ENCODE peak calls at places on chromosomes 13 and 19, in five cellular contexts. V is AG04449; Q is T-helper 2 cell treated with Interferon-gamma antibody and Interleukin-4, amounts not matched to agents 5 μg/mL and 100 μg/mL, for 36 hours; I is RCC 7860; U is WTC11. O is an unnamed sample.

GRCh38 chr19:28424662-28425430 is 788.1 kb downstream of the UQCRFS1 start:
- DNase-seq in U (no peak), V (no peak), Q (no peak), I (no peak), O (no peak)

GRCh38 chr19:46251415-46251814 is 21.9 kb downstream of the IGFL1 start:
- DNase-seq in V (no peak), Q (no peak), U (no peak), I (no peak), O (no peak)

GRCh38 chr13:26475176-26476110 is 82.0 kb upstream of the WASF3 start:
- DNase-seq in I (no peak), V (no peak), U (peak), Q (no peak), O (no peak)

GRCh38 chr19:35362261-35363000 is 4.2 kb downstream of the FFAR3 start:
- DNase-seq in U (no peak), Q (no peak), I (no peak), V (no peak), O (no peak)

GRCh38 chr13:106100261-106100919 is 435.1 kb downstream of the EFNB2 start:
- DNase-seq in Q (no peak), V (no peak), I (no peak), U (peak), O (no peak)

GRCh38 chr13:40180776-40181175 is 485.7 kb downstream of the FOXO1 start:
- DNase-seq in Q (no peak), V (no peak), I (no peak), U (no peak), O (no peak)

GRCh38 chr13:76687467-76687866 is 198.7 kb downstream of the KCTD12 start:
- DNase-seq in V (no peak), I (no peak), U (no peak), Q (no peak), O (no peak)

GRCh38 chr13:97982286-97982685 is 28.8 kb downstream of the IPO5 start:
- DNase-seq in I (no peak), U (no peak), Q (no peak), V (no peak), O (no peak)

GRCh38 chr13:79779061-79779460 is 298.1 kb downstream of the NDFIP2 start:
- DNase-seq in V (no peak), U (no peak), Q (no peak), I (no peak), O (no peak)

GRCh38 chr19:42468273-42468796 is 25.6 kb upstream of the CXCL17 start:
- DNase-seq in V (peak), U (no peak), Q (no peak), I (peak), O (peak)

GRCh38 chr19:15863272-15863671 is 34.6 kb downstream of the CYP4F2 start:
- DNase-seq in I (peak), Q (no peak), V (no peak), U (no peak), O (no peak)

GRCh38 chr13:113827021-113827420 is 36.9 kb downstream of the GAS6 start:
- DNase-seq in I (no peak), U (no peak), V (no peak), Q (no peak), O (no peak)

GRCh38 chr13:96925869-96926628 is 68.2 kb downstream of the OXGR1 start:
- DNase-seq in U (no peak), V (no peak), I (no peak), Q (no peak), O (no peak)

GRCh38 chr13:59088716-59089115 is 1075.0 kb downstream of the DIAPH3 start:
- DNase-seq in I (peak), Q (no peak), V (no peak), U (no peak), O (no peak)

GRCh38 chr13:98171806-98172569 is 5.1 kb downstream of the RNF113B start:
- DNase-seq in V (no peak), I (peak), U (no peak), Q (no peak), O (no peak)

GRCh38 chr13:95209109-95209508 is 92.1 kb downstream of the ABCC4 start:
- DNase-seq in V (no peak), I (no peak), U (no peak), Q (no peak), O (no peak)

GRCh38 chr13:25489238-25489637 is 117.5 kb downstream of the ATP8A2 start:
- DNase-seq in V (no peak), I (no peak), Q (no peak), U (no peak), O (no peak)